ENCODE peak calls at places on chromosomes 6 and 20, in four cellular contexts. M is IMR-90, E is H1, B is H9. A is an unnamed sample.
A peak's percentile ranks its signal among the peaks of the same experiment; 100 is the strongest.

GRCh38 chr6:33827546-33828451 is 24.0 kb upstream of the MLN start:
- DNase-seq in M (peak; percentile 40), E (no peak), B (no peak), A (no peak)

GRCh38 chr6:43878127-43878634 is 108.2 kb downstream of the VEGFA start:
- DNase-seq in M (no peak), E (no peak), B (no peak), A (no peak)

GRCh38 chr20:47730744-47731143 is 54.5 kb downstream of the SULF2 start:
- DNase-seq in M (no peak), E (no peak), B (no peak), A (no peak)

GRCh38 chr20:61762208-61762710 is 303.4 kb downstream of the TAF4 start:
- DNase-seq in M (no peak), E (no peak), B (no peak), A (no peak)

GRCh38 chr6:167757821-167758220 is 68.9 kb upstream of the AFDN start:
- DNase-seq in M (no peak), E (no peak), B (no peak), A (no peak)

GRCh38 chr6:56346958-56347357 is 99.6 kb upstream of the COL21A1 start:
- DNase-seq in M (no peak), E (no peak), B (no peak), A (no peak)

GRCh38 chr20:62581308-62581707 is 61.0 kb upstream of the SLCO4A1 start:
- DNase-seq in M (no peak), E (no peak), B (no peak), A (no peak)

GRCh38 chr6:11171952-11172351 is 60.4 kb upstream of the ERVFRD-1 start:
- DNase-seq in M (no peak), E (no peak), B (no peak), A (no peak)

GRCh38 chr20:12827796-12828406 is 180.9 kb upstream of the SPTLC3 start:
- DNase-seq in M (no peak), E (no peak), B (no peak), A (no peak)

GRCh38 chr6:29617782-29618557 is 15.0 kb downstream of the GABBR1 start:
- DNase-seq in M (no peak), E (no peak), B (peak; percentile 65), A (no peak)

GRCh38 chr20:10857362-10858070 is 183.7 kb upstream of the JAG1 start:
- DNase-seq in M (peak; percentile 60), E (no peak), B (no peak), A (no peak)

GRCh38 chr6:141103246-141103645 is 1029.5 kb upstream of the GJE1 start:
- DNase-seq in M (peak; percentile 59), E (no peak), B (no peak), A (no peak)

GRCh38 chr6:118187568-118188164 is 280.6 kb downstream of the SLC35F1 start:
- DNase-seq in M (no peak), E (no peak), B (no peak), A (no peak)

GRCh38 chr6:139473731-139474130 is 99.3 kb upstream of the CITED2 start:
- DNase-seq in M (no peak), E (no peak), B (no peak), A (no peak)

DNA sequence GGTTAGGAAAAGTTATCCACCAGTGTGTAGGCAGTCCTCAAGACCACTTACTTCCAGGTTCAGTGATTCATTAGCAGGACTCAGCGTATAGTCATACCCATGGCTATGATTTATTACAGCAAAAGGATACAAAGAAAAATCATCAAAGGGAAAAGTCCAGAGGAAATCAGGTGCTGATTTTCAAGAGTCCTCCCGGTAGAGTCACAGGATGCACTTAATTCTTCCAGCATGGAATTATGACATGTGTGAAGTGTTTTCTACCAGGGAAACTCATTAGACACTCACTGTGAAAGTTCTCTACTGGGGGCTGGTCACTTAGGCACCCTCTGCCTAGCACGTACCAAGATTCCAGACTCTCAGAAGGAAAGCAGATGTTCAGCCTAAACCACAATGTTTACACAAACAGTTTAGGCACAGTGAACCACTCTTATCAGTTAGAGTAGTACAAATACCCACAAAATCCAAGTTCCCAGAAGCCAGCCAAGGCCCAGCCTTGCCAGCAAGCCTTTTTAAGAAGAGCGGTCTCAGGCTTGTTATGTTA is 10.2 kb downstream of the WFDC3 start:
- DNase-seq in M (peak; percentile 95), E (no peak), B (no peak), A (no peak)
- H4K91ac ChIP-seq in M (peak overlapping the region; percentile 99), E (no peak overlapping the region), B (no peak overlapping the region), A (no peak overlapping the region)

GRCh38 chr6:69868252-69868804 is 2.0 kb downstream of the COL19A1 start:
- DNase-seq in M (no peak), E (no peak), B (no peak), A (no peak)
- H2AFZ ChIP-seq in M (no peak overlapping the region), E (no peak overlapping the region), B (no peak overlapping the region), A (peak overlapping the region; percentile 100)

GRCh38 chr6:154733610-154734379 is 579 bp downstream of the SCAF8 start:
- DNase-seq in M (peak; percentile 97), E (peak; percentile 89), B (peak; percentile 98), A (peak; percentile 91)
- H4K91ac ChIP-seq in M (peak overlapping the region; percentile 97), E (peak overlapping the region; percentile 95), B (peak overlapping the region; percentile 93), A (peak overlapping the region; percentile 68)

GRCh38 chr20:21161926-21162325 is 36.0 kb downstream of the KIZ start:
- DNase-seq in M (no peak), E (no peak), B (no peak), A (no peak)
- H2AFZ ChIP-seq in M (no peak overlapping the region), E (no peak overlapping the region), B (no peak overlapping the region), A (peak overlapping the region; percentile 49)

GRCh38 chr20:36936341-36936740 is 15.2 kb downstream of the SAMHD1 start:
- DNase-seq in M (no peak), E (no peak), B (no peak), A (no peak)
- H4K91ac ChIP-seq in M (no peak overlapping the region), E (no peak overlapping the region), B (no peak overlapping the region), A (no peak overlapping the region)

DNA sequence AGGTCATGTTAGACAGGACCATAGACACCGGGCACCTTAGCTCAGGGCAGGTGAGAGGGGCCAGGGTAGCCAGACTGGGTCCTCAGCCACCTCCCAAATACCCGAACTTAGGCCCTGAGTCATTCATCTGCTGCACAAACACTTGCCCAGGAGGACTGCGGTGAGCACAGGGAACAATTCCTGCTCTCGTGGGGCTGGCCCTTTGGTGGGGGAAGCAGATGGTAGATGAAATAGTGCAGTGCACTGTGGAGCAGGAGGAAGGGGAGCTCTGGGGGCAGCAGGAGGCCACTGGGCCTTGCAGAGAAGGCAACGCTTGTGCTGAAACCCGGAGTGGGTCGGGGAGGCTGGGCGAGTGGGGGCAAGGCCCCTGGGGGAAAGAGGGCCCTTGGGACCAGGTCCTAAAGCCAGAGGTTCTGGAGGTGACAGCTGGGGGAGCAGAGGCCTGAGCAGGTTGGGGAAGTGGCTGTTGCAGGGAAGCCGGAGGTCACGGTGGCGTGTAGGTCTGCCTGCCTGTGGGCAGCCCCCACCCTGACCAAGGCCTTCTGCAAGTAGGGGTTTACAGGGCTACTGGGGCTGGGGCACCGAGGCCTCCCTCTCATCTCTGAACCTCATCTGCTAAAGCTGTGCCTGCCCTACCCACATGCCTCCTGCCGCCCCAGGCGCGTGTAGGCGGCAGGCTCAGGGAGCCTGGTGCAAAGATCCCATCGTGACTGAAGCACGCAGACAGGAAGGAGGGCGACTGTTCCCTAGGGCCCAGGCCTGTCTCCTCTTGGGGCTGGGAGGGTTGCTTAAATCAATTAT is 4.7 kb upstream of the NPBWR2 start:
- DNase-seq in M (no peak), E (peak; percentile 45), B (no peak), A (no peak)
- H2AFZ ChIP-seq in M (no peak overlapping the region), E (no peak overlapping the region), B (no peak overlapping the region), A (no peak overlapping the region)

GRCh38 chr6:26029570-26029856 is 57.7 kb upstream of the HFE start:
- DNase-seq in M (no peak), E (no peak), B (no peak), A (no peak)

GRCh38 chr6:26027491-26028211 is 59.6 kb upstream of the HFE start:
- DNase-seq in M (no peak), E (no peak), B (no peak), A (no peak)

GRCh38 chr6:26028212-26028752 is 58.9 kb upstream of the HFE start:
- DNase-seq in M (no peak), E (no peak), B (no peak), A (no peak)

GRCh38 chr6:26029857-26030653 is 57.2 kb upstream of the HFE start:
- DNase-seq in M (no peak), E (no peak), B (no peak), A (no peak)

GRCh38 chr6:26028753-26029569 is 58.3 kb upstream of the HFE start:
- DNase-seq in M (peak; percentile 37), E (peak; percentile 61), B (peak; percentile 61), A (no peak)
- H4K91ac ChIP-seq in M (no peak overlapping the region), E (peak overlapping the region; percentile 62), B (no peak overlapping the region), A (no peak overlapping the region)

DNA sequence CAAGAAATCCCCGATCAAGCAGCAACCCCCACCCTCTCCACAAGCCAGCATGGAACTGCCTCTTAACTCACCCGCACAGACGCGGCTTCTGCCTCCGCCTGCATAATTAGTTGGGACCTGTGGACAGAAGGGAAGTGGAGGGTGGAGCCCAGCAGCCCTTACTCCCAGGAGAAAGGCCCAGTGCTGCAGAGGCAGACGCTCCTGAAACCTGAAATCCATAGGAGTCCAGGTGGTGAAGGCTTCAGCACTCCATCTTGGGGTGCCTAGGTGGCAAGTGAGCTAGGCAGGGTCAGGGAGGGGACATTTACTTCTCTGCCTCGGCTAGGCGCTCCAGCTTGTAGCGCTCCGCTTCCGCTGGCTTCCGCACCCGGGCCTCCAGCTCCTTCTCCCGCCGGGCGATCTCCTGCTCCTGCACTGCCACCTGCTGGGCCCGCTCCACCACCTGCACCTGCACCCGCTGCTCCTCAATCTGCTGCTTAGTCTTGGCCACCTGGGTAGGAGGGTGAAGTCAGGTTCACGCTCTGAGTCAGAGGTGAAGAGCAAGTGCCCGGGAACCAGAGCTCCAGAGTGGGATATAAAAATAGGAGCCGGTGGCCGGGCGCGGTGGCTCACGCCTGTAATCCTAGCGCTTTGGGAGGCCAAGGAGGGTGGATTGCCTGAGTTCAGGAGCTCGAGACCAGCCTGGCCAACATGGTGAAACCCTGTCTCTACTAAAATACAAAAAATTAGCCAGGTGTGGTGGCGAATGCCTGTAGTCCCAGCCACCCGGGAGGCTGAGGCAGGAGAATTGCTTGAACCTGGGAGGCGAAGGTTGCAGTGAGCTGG is 10.7 kb downstream of the TUBB start:
- DNase-seq in M (peak; percentile 47), E (peak; percentile 87), B (peak; percentile 92), A (no peak)
- H2AFZ ChIP-seq in M (peak overlapping the region; percentile 49), E (no peak overlapping the region), B (no peak overlapping the region), A (no peak overlapping the region)

DNA sequence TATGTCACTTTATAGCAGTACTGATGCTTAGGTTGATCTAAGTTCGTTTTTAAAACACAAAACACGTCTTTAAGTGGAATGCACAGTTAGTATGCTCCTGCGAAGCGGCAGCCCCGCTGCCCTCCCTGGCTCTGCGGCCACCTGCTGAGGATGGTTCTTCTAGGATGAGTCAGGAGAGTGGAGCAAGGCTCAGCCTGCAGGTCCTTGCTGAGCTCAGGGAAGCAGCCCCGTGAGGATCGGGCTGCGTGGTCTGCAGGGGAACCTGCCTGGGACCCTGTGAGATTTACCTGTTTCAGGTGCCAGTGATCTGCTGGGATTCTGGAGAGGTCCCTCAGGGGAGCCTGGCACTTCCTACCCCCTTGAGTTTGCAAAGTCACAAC is 57.5 kb downstream of the SYNJ2 start:
- DNase-seq in M (peak; percentile 67), E (no peak), B (no peak), A (no peak)
- H4K91ac ChIP-seq in M (peak overlapping the region; percentile 81), E (no peak overlapping the region), B (no peak overlapping the region), A (no peak overlapping the region)

GRCh38 chr20:50115591-50116367 is 2.8 kb upstream of the UBE2V1 start:
- DNase-seq in M (peak; percentile 97), E (peak; percentile 89), B (peak; percentile 95), A (peak; percentile 89)
- H2AFZ ChIP-seq in M (peak overlapping the region; percentile 73), E (peak overlapping the region; percentile 80), B (no peak overlapping the region), A (peak overlapping the region; percentile 79)

A was measured in neuronal stem cell.